ENCODE peak calls at places on chromosome 5, in four cellular contexts. T is GM12878, F is SK-N-SH, S is HepG2. O is an unnamed sample.

GRCh38 chr5:171801-172331 is 19.4 kb upstream of the LRRC14B start:
- DNase-seq in T (no peak), S (no peak), F (no peak), O (peak)

GRCh38 chr5:113234546-113234945 is 200.2 kb downstream of the TSSK1B start:
- DNase-seq in T (no peak), S (no peak), F (no peak), O (no peak)

GRCh38 chr5:59506285-59506877 is 387.1 kb downstream of the PDE4D start:
- DNase-seq in F (no peak), S (peak), T (no peak), O (no peak)

GRCh38 chr5:98781964-98782363 is 8.5 kb downstream of the RGMB start:
- DNase-seq in F (no peak), T (no peak), S (no peak), O (no peak)

GRCh38 chr5:130206686-130207085 is 302.4 kb downstream of the CHSY3 start:
- DNase-seq in S (no peak), F (no peak), T (no peak), O (no peak)

GRCh38 chr5:57072218-57072892 is 101.5 kb upstream of the GPBP1 start:
- DNase-seq in S (peak), F (no peak), T (no peak), O (no peak)

GRCh38 chr5:170219615-170220014 is 13.2 kb upstream of the C5orf58 start:
- DNase-seq in T (no peak), F (no peak), S (no peak), O (no peak)

GRCh38 chr5:116506448-116506847 is 68.2 kb downstream of the SEMA6A start:
- DNase-seq in T (no peak), S (no peak), F (no peak), O (no peak)

GRCh38 chr5:66596791-66597757 is 881 bp downstream of the MAST4 start:
- DNase-seq in S (no peak), T (no peak), F (peak), O (no peak)

GRCh38 chr5:151022511-151023018 is 2.2 kb downstream of the GPX3 start:
- DNase-seq in S (no peak), T (no peak), F (no peak), O (no peak)

GRCh38 chr5:100762995-100763394 is 140.1 kb downstream of the ST8SIA4 start:
- DNase-seq in F (no peak), T (no peak), S (no peak), O (no peak)

GRCh38 chr5:175696139-175696854 is 38.4 kb downstream of the HRH2 start:
- DNase-seq in F (peak), T (peak), S (no peak), O (peak)

GRCh38 chr5:134436523-134437339 is 25.1 kb upstream of the CDKN2AIPNL start:
- DNase-seq in F (no peak), T (peak), S (peak), O (no peak)

GRCh38 chr5:132238169-132238744 is 10.6 kb upstream of the P4HA2 start:
- DNase-seq in T (peak), F (peak), S (peak), O (peak)

GRCh38 chr5:149358294-149358651 is 427 bp downstream of the PCYOX1L start:
- DNase-seq in T (no peak), F (peak), S (no peak), O (no peak)

GRCh38 chr5:90632799-90633198 is 74.2 kb downstream of the ADGRV1 start:
- DNase-seq in T (no peak), F (no peak), S (no peak), O (no peak)

GRCh38 chr5:591746-592145 is 20.4 kb upstream of the CEP72 start:
- DNase-seq in S (no peak), F (no peak), T (no peak), O (no peak)

GRCh38 chr5:97877578-97877977 is 694.5 kb upstream of the RIOK2 start:
- DNase-seq in S (no peak), F (no peak), T (no peak), O (no peak)

GRCh38 chr5:123344819-123345426 is 78.3 kb downstream of the CEP120 start:
- DNase-seq in S (peak), T (no peak), F (peak), O (no peak)

GRCh38 chr5:159412284-159413046 is 82.2 kb upstream of the IL12B start:
- DNase-seq in T (peak), F (no peak), S (no peak), O (no peak)

GRCh38 chr5:159414021-159414420 is 83.7 kb upstream of the IL12B start:
- DNase-seq in F (no peak), S (no peak), T (no peak), O (no peak)

GRCh38 chr5:159417170-159417569 is 86.9 kb upstream of the IL12B start:
- DNase-seq in F (no peak), T (no peak), S (no peak), O (no peak)

GRCh38 chr5:159416438-159416837 is 86.2 kb upstream of the IL12B start:
- DNase-seq in S (no peak), F (no peak), T (no peak), O (no peak)

DNA sequence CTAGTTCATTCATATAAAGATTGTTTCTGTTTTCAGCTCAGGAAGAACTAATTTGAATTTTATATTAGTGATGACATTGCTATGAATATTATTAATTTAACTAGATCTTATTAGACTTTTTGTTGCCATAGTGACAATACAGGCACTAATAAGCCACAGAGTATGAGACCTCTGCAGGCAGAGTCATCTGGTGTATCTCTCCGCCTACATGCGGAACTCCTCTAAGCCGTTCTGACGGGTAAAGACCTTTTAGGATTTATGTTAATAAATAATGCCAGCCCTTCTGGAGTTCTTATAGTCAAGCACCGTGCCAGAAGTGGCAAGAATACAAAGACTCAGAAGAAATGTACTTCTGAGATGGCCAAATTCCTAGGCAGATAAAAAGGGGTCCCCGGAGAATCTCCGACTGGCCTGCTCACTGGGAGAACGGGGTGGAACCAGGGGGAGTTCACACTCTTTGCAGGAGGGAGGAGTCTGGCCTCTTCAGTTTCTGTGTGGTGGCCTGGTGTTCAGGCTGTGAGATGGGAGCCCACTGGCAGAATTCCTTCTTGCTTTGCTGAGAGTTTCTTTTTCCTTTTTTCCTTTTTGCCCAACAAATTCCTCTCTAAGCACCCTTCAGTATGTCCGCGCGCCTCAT is 85.1 kb upstream of the IL12B start:
- DNase-seq in F (no peak), T (no peak), S (no peak), O (no peak)
- TF ChIP-seq TCF12 in F (no peak), T (no peak), S (no peak), O (no peak)

DNA sequence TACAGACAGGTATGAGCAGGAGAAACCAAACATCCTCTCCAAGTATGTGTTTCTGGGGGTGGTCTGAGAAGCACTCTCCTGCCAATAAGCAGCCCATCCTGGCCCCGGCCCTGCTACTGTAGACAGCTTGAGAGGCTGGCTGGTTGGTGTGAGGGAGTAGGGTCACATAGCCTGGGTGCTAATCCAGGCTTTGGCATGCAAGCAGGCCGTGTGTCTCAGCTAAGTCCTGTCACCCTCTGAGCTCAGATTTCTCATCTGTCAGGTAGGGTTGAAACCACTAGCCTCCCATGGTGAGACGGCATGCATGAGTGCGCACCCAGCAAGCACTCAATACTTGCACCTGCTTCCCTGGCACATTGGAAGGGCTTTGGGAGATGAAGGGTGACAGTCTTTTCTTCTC is 49.8 kb upstream of the PHYKPL start:
- DNase-seq in T (no peak), S (no peak), F (no peak), O (no peak)
- TF ChIP-seq CTCF in T (no peak), S (no peak), F (no peak), O (no peak)

GRCh38 chr5:5409151-5409810 is 13.2 kb upstream of the ICE1 start:
- DNase-seq in F (no peak), T (no peak), S (no peak), O (no peak)
- TF ChIP-seq TCF12 in F (no peak), T (no peak), S (no peak), O (no peak)

GRCh38 chr5:137606401-137606800 is 107.3 kb upstream of the SPOCK1 start:
- DNase-seq in T (no peak), S (no peak), F (no peak), O (no peak)

GRCh38 chr5:137604348-137605095 is 105.4 kb upstream of the SPOCK1 start:
- DNase-seq in S (no peak), F (no peak), T (no peak), O (no peak)

GRCh38 chr5:137607771-137608170 is 108.6 kb upstream of the SPOCK1 start:
- DNase-seq in S (no peak), F (no peak), T (no peak), O (no peak)

GRCh38 chr5:137603891-137604290 is 104.8 kb upstream of the SPOCK1 start:
- DNase-seq in T (no peak), S (no peak), F (no peak), O (no peak)

GRCh38 chr5:137605377-137605776 is 106.3 kb upstream of the SPOCK1 start:
- DNase-seq in S (no peak), F (no peak), T (no peak), O (no peak)
- TF ChIP-seq CTCF in S (no peak), F (peak), T (no peak), O (no peak)

GRCh38 chr5:94184870-94185269 is 433.5 kb downstream of the KIAA0825 start:
- DNase-seq in S (no peak), T (no peak), F (no peak), O (no peak)

GRCh38 chr5:94180761-94181160 is 437.6 kb downstream of the KIAA0825 start:
- DNase-seq in S (no peak), T (no peak), F (no peak), O (no peak)

GRCh38 chr5:94181940-94182339 is 436.5 kb downstream of the KIAA0825 start:
- DNase-seq in F (no peak), T (no peak), S (peak), O (no peak)
- TF ChIP-seq TCF12 in F (no peak), T (no peak), S (no peak), O (no peak)